ENCODE peak calls at places on chromosomes 5 and 9, in eight cellular contexts. E is uterus; D is Ammon's horn; O is A549; J is stimulated activated CD8-positive, alpha-beta memory T cell treated with anti-CD3 and anti-CD28 coated beads, Interleukin-12 subunit alpha, Interleukin-12 subunit beta, amount 100 ng/mL, for 1 hour; C is stimulated activated CD4-positive, alpha-beta T cell treated with anti-CD3 and anti-CD28 coated beads, Interleukin-1b, Interleukin-23, amount 100 ng/mL, for 48 hours; R is left lung; H is NCI-H2107. B is an unnamed sample.

GRCh38 chr5:43065384-43066230 is 25.5 kb upstream of the ANXA2R start:
- DNase-seq in E (peak), D (peak), O (peak), J (peak), C (peak), R (peak), H (peak), B (peak)

GRCh38 chr9:117732494-117732893 is 28.3 kb downstream of the TLR4 start:
- DNase-seq in E (no peak), D (no peak), O (no peak), J (no peak), C (no peak), R (no peak), H (no peak), B (no peak)

GRCh38 chr9:126984969-126985368 is 70.4 kb downstream of the RALGPS1 start:
- DNase-seq in E (no peak), D (no peak), O (peak), J (no peak), C (no peak), R (no peak), H (no peak), B (no peak)

GRCh38 chr9:37453827-37454226 is 11.4 kb downstream of the ZBTB5 start:
- DNase-seq in E (no peak), D (no peak), O (no peak), J (no peak), C (no peak), R (no peak), H (no peak), B (no peak)

GRCh38 chr5:72559866-72560766 is 52.9 kb upstream of the ZNF366 start:
- DNase-seq in E (no peak), D (peak), O (no peak), J (no peak), C (no peak), R (no peak), H (no peak), B (no peak)

GRCh38 chr5:135466178-135467050 is 14.3 kb upstream of the TIFAB start:
- DNase-seq in E (peak), D (peak), O (peak), J (peak), C (peak), R (peak), H (peak), B (peak)

GRCh38 chr9:115945009-115945431 is 208.6 kb upstream of the PAPPA start:
- DNase-seq in E (no peak), D (no peak), O (peak), J (no peak), C (no peak), R (peak), H (no peak), B (no peak)

GRCh38 chr9:114035221-114035844 is 42.8 kb downstream of the AMBP start:
- DNase-seq in E (no peak), D (peak), O (no peak), J (no peak), C (no peak), R (no peak), H (no peak), B (no peak)

GRCh38 chr5:155938051-155938450 is 388.9 kb upstream of the SGCD start:
- DNase-seq in E (no peak), D (no peak), O (no peak), J (no peak), C (no peak), R (no peak), H (no peak), B (no peak)

GRCh38 chr5:160075073-160075472 is 44.2 kb downstream of the PWWP2A start:
- DNase-seq in E (no peak), D (no peak), O (no peak), J (no peak), C (no peak), R (no peak), H (no peak), B (no peak)

B was measured in HL-60.